ENCODE peak calls at places on chromosomes 6 and 20, in five cellular contexts. R is naive thymus-derived CD4-positive, alpha-beta T cell; B is neuronal stem cell; D is prostate gland; Y is PC-9. X is an unnamed sample.

GRCh38 chr20:9220874-9221547 is 152.1 kb downstream of the PLCB4 start:
- DNase-seq in Y (no peak), D (no peak), R (no peak), B (no peak), X (peak; percentile 62)

GRCh38 chr20:33515569-33516216 is 25.8 kb downstream of the CBFA2T2 start:
- DNase-seq in R (no peak), B (no peak), Y (no peak), D (no peak), X (no peak)

GRCh38 chr6:81606965-81607381 is 145.5 kb downstream of the TENT5A start:
- DNase-seq in D (no peak), R (no peak), B (no peak), Y (no peak), X (no peak)

GRCh38 chr6:157143171-157143884 is 180.0 kb downstream of the TMEM242 start:
- DNase-seq in D (no peak), B (no peak), R (no peak), Y (no peak), X (no peak)

GRCh38 chr6:140988780-140989179 is 1143.9 kb upstream of the GJE1 start:
- DNase-seq in Y (peak; percentile 67), R (no peak), D (no peak), B (no peak), X (no peak)

GRCh38 chr20:49769125-49769581 is 43.5 kb upstream of the SLC9A8 start:
- DNase-seq in D (no peak), Y (no peak), B (no peak), R (no peak), X (no peak)

GRCh38 chr20:62996596-62996982 is 10.2 kb downstream of the BHLHE23 start:
- DNase-seq in R (no peak), B (no peak), D (no peak), Y (no peak), X (no peak)

GRCh38 chr6:145480024-145480423 is 255.3 kb downstream of the EPM2A start:
- DNase-seq in B (no peak), R (no peak), Y (no peak), D (no peak), X (no peak)

GRCh38 chr6:162726997-162727346 is 594 bp downstream of the PRKN start:
- DNase-seq in D (peak; percentile 5), R (no peak), B (no peak), Y (no peak), X (no peak)

GRCh38 chr6:125584468-125584939 is 164.9 kb upstream of the HEY2 start:
- DNase-seq in D (no peak), B (peak; percentile 39), Y (no peak), R (no peak), X (peak; percentile 49)

GRCh38 chr6:29834564-29835436 is 7.2 kb downstream of the HLA-G start:
- DNase-seq in D (no peak), B (peak; percentile 33), R (peak; percentile 37), Y (no peak), X (no peak)

GRCh38 chr6:24933266-24933665 is 2.5 kb downstream of the RIPOR2 start:
- DNase-seq in D (no peak), Y (no peak), R (no peak), B (no peak), X (no peak)

GRCh38 chr6:149234051-149234962 is 83.2 kb upstream of the TAB2 start:
- DNase-seq in B (no peak), Y (peak; percentile 57), D (no peak), R (no peak), X (no peak)

GRCh38 chr20:50987493-50988210 is 29.0 kb downstream of the MOCS3 start:
- DNase-seq in D (peak; percentile 82), Y (peak; percentile 73), R (peak; percentile 23), B (peak; percentile 88), X (no peak)

GRCh38 chr6:12439296-12439695 is 149.1 kb downstream of the EDN1 start:
- DNase-seq in R (no peak), B (no peak), Y (no peak), D (no peak), X (no peak)

GRCh38 chr6:25682324-25682723 is 30.3 kb downstream of the SCGN start:
- DNase-seq in Y (no peak), D (no peak), B (no peak), R (no peak), X (no peak)

GRCh38 chr6:87756858-87757257 is 54.8 kb upstream of the AKIRIN2 start:
- DNase-seq in R (no peak), D (no peak), Y (peak; percentile 47), B (no peak), X (no peak)

GRCh38 chr6:15453186-15453585 is 207.3 kb downstream of the JARID2 start:
- DNase-seq in B (no peak), D (no peak), R (no peak), Y (no peak), X (no peak)

GRCh38 chr6:38281131-38281530 is 358.6 kb downstream of the BTBD9 start:
- DNase-seq in B (no peak), Y (no peak), R (no peak), D (no peak), X (no peak)

GRCh38 chr6:167713088-167713475 is 113.6 kb upstream of the AFDN start:
- DNase-seq in B (no peak), R (no peak), D (no peak), Y (no peak), X (no peak)

GRCh38 chr6:159983641-159984080 is 14.8 kb downstream of the IGF2R start:
- DNase-seq in D (no peak), B (no peak), R (no peak), Y (no peak), X (no peak)

GRCh38 chr6:15960740-15961629 is 167.9 kb upstream of the MYLIP start:
- DNase-seq in B (no peak), Y (no peak), D (no peak), R (no peak), X (no peak)

GRCh38 chr20:50224553-50225255 is 34.1 kb downstream of the CEBPB start:
- DNase-seq in B (no peak), Y (peak; percentile 72), R (no peak), D (no peak), X (peak; percentile 77)

GRCh38 chr6:104955927-104956662 is 812 bp upstream of the LIN28B start:
- DNase-seq in D (no peak), B (peak; percentile 76), Y (no peak), R (no peak), X (no peak)

GRCh38 chr6:41712651-41713103 is 22.7 kb downstream of the TFEB start:
- DNase-seq in B (no peak), Y (peak; percentile 48), R (no peak), D (peak; percentile 85), X (no peak)

GRCh38 chr6:163086563-163086895 is 328.0 kb upstream of the QKI start:
- DNase-seq in D (no peak), R (no peak), B (no peak), Y (no peak), X (no peak)

GRCh38 chr6:109455161-109455501 is 441 bp downstream of the MICAL1 start:
- DNase-seq in Y (no peak), D (no peak), R (peak; percentile 34), B (no peak), X (no peak)

GRCh38 chr20:17611540-17612286 is 41.8 kb downstream of the DSTN start:
- DNase-seq in D (no peak), Y (no peak), R (peak; percentile 7), B (no peak), X (no peak)

GRCh38 chr6:151763303-151763702 is 44.2 kb upstream of the ESR1 start:
- DNase-seq in D (no peak), Y (peak; percentile 38), R (no peak), B (no peak), X (no peak)

DNA sequence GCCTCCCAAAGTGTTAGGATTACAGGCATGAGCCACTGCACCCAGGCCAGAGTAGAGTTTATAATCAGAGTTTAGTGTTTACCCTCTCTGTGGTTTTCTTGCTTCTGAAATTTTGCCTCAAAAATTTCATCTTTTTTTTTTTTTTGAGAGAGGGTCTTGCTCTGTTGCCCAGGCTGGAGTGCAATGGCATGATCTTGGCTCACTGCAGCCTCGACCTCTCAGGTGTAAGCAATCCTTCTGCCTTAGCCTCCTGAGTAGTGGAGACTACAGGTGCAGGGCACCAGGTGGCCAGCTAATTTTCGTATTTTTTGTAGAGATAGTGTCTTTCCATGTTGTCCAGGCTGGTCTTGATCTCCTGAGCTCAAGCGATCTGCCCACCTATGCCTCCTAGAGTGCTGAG is 28.7 kb downstream of the TPX2 start:
- DNase-seq in B (no peak), Y (no peak), D (no peak), R (no peak), X (no peak)
- H3K36me3 ChIP-seq in B (peaks cover 23% of the 10 kb centered on the region), Y (peaks cover 38% of the 10 kb centered on the region), D (no peaks in the 10 kb centered on the region), R (no peaks in the 10 kb centered on the region), X (no peaks in the 10 kb centered on the region)

DNA sequence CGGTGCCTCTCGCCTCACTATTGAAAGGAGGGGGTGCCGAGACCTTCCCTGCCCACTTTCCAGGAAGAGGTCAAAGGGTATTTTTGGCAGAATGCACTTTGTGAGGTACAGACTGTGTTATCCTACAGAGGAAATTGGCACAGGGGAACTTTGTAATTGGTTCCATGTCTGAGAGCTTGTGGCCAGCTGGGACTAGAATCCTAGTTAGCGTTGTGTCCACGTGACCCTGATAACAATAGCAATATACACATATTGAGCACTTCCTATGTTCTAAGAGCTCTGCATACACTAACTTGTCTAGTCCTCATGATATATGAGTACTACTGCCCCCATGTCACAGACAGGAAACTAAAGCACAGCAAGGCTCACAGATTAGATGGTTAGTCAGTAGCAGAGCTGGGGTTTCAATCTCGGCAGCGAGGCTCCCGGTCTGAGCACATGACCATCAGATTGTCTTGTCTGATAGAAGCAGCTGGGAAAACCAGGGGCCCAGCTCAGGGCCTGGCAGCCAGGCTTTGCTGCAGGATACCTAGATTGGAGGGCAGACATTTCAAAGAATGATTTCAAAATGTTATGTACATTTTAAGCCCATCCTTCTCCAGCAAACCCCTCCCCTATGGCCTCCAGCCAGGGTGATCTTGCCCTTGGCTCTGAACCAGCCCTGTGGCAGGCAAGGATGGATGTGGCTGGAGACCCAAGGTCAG is 1.4 kb downstream of the MAPK13 start:
- DNase-seq in D (no peak), Y (peak; percentile 57), B (no peak), R (no peak), X (no peak)
- H3K4me3 ChIP-seq in D (peak overlapping the region; percentile 41), Y (peak overlapping the region; percentile 73), B (no peak overlapping the region), R (peak overlapping the region; percentile 72), X (no peak overlapping the region)

DNA sequence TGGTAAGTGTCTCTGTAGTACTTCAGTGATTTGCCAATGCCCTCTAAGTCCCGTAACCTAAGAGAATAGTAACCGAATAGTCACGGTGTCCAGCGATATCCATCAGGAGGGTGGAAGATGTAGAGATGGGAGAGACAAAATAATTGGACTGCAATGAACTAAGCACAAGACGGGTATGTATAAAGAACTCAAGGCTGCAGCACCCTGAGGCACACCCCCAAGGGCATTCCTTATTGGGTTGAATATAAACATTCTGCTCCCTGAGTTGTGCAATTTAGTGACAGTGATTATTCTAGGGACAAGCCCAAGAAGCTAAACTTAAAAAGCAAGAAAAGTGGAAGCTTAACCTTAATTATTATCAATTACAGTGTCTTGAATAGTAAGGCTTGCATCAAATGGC is 14.6 kb downstream of the DST start:
- DNase-seq in D (no peak), R (no peak), B (no peak), Y (no peak), X (no peak)
- H3K36me3 ChIP-seq in D (no peaks in the 10 kb centered on the region), R (no peaks in the 10 kb centered on the region), B (peaks cover 7% of the 10 kb centered on the region), Y (peaks cover 51% of the 10 kb centered on the region), X (no peaks in the 10 kb centered on the region)

GRCh38 chr6:133888931-133889556 is at the start of gene TCF21:
- DNase-seq in Y (no peak), R (no peak), B (peak; percentile 42), D (no peak), X (no peak)
- H3K4me3 ChIP-seq in Y (no peak within 1 kb of the TSS), R (no peak within 1 kb of the TSS), B (peak within 1 kb of the TSS; percentile 76), D (peak within 1 kb of the TSS; percentile 37), X (peak within 1 kb of the TSS; percentile 45)

GRCh38 chr20:35490736-35491181 is 35.4 kb downstream of the CEP250 start:
- DNase-seq in B (no peak), Y (no peak), R (peak; percentile 27), D (no peak), X (no peak)
- H3K36me3 ChIP-seq in B (peaks cover 34% of the 10 kb centered on the region), Y (peaks cover 40% of the 10 kb centered on the region), R (peaks cover 14% of the 10 kb centered on the region), D (peaks cover 11% of the 10 kb centered on the region), X (peaks cover 8% of the 10 kb centered on the region)